ENCODE peak calls at places on chromosome 16, in nine cellular contexts. A is NCI-H1436; L is thyroid gland; R is IMR-90; X is stimulated activated CD4-positive, alpha-beta T cell treated with anti-CD3 and anti-CD28 coated beads, Interleukin-1b, Interleukin-23, amount 100 ng/mL, for 24 hours; F is activated CD8-positive, alpha-beta memory T cell treated with anti-CD3 and anti-CD28 coated beads for 4 hours; G is NCI-H1092 treated with DMSO at 0.1 percent for 48 hours; J is sigmoid colon; W is naive thymus-derived CD4-positive, alpha-beta T cell. I is an unnamed sample.
A peak's percentile ranks its signal among the peaks of the same experiment; 100 is the strongest.

GRCh38 chr16:22797551-22797950 is 16.4 kb upstream of the HS3ST2 start:
- DNase-seq in G (no peak), R (no peak), W (no peak), A (no peak), L (no peak), F (no peak), J (no peak), X (no peak), I (no peak)

GRCh38 chr16:82658796-82659195 is 32.0 kb downstream of the CDH13 start:
- DNase-seq in J (no peak), F (no peak), G (no peak), A (no peak), R (peak; percentile 61), W (no peak), L (no peak), X (no peak), I (no peak)

GRCh38 chr16:58099097-58099955 is 29.9 kb downstream of the CFAP20 start:
- DNase-seq in J (peak; percentile 41), W (no peak), R (no peak), G (no peak), L (no peak), A (no peak), F (no peak), X (no peak), I (no peak)

GRCh38 chr16:822909-823297 is 22.4 kb upstream of the GNG13 start:
- DNase-seq in W (no peak), J (no peak), A (no peak), R (no peak), L (no peak), G (no peak), F (no peak), X (no peak), I (no peak)

GRCh38 chr16:85207357-85207921 is 95.2 kb upstream of the CIBAR2 start:
- DNase-seq in L (no peak), X (no peak), W (no peak), R (peak; percentile 87), G (no peak), J (no peak), F (no peak), A (no peak), I (no peak)

GRCh38 chr16:4298761-4299522 is 16.9 kb upstream of the GLIS2 start:
- DNase-seq in L (peak; percentile 78), G (no peak), W (no peak), A (no peak), J (peak; percentile 89), R (peak; percentile 94), F (no peak), X (no peak), I (no peak)

GRCh38 chr16:55873122-55873521 is 2.1 kb downstream of the CES5A start:
- DNase-seq in X (no peak), R (no peak), L (no peak), J (no peak), F (no peak), A (no peak), W (no peak), G (no peak), I (no peak)

GRCh38 chr16:705748-706188 is at the start of gene FBXL16:
- DNase-seq in G (peak; percentile 65), J (no peak), X (no peak), R (no peak), A (peak; percentile 79), F (no peak), L (no peak), W (no peak), I (peak; percentile 75)

GRCh38 chr16:10600792-10601443 is 20.5 kb upstream of the EMP2 start:
- DNase-seq in G (no peak), L (no peak), W (no peak), R (peak; percentile 38), F (no peak), X (no peak), J (no peak), A (no peak), I (no peak)

GRCh38 chr16:31461921-31462804 is 2.9 kb downstream of the ARMC5 start:
- DNase-seq in A (no peak), W (no peak), G (no peak), L (no peak), R (no peak), F (no peak), X (no peak), J (peak; percentile 64), I (no peak)

GRCh38 chr16:11051430-11052079 is 107.2 kb downstream of the CLEC16A start:
- DNase-seq in L (no peak), J (peak; percentile 44), F (no peak), A (no peak), W (no peak), R (no peak), G (no peak), X (no peak), I (no peak)

GRCh38 chr16:75340715-75341500 is 89.5 kb upstream of the BCAR1 start:
- DNase-seq in W (no peak), F (no peak), L (no peak), J (no peak), X (no peak), G (no peak), A (no peak), R (peak; percentile 43), I (no peak)

GRCh38 chr16:10619271-10619849 is 39.0 kb upstream of the EMP2 start:
- DNase-seq in X (no peak), W (no peak), F (no peak), A (peak; percentile 18), G (no peak), J (peak; percentile 69), R (no peak), L (peak; percentile 37), I (no peak)

GRCh38 chr16:88999457-89000206 is 22.6 kb upstream of the CBFA2T3 start:
- DNase-seq in X (no peak), G (no peak), L (no peak), A (no peak), J (no peak), R (no peak), F (peak; percentile 11), W (peak; percentile 56), I (no peak)

GRCh38 chr16:1968146-1968953 is 1.7 kb downstream of the RNF151 start:
- DNase-seq in R (no peak), J (no peak), X (no peak), G (no peak), L (no peak), A (no peak), W (no peak), F (no peak), I (no peak)

GRCh38 chr16:67294927-67295326 is 15.6 kb downstream of the PLEKHG4 start:
- DNase-seq in J (no peak), R (peak; percentile 69), W (no peak), L (no peak), X (no peak), F (no peak), A (no peak), G (no peak), I (no peak)

GRCh38 chr16:88430524-88431446 is 22.3 kb upstream of the ZFPM1 start:
- DNase-seq in G (no peak), A (no peak), L (no peak), F (no peak), R (no peak), W (peak; percentile 35), J (no peak), X (no peak), I (peak; percentile 16)